ENCODE peak calls at places on chromosomes 5 and 9, in nine cellular contexts. O is HCT116; S is neuronal stem cell; I is NT2/D1; L is lung; U is heart left ventricle; Z is left ventricle myocardium inferior; J is astrocyte; F is CD8-positive, alpha-beta memory T cell. V is an unnamed sample. For H3K4me1, the result is how much of the 10 kb centered on the place peaks cover.

GRCh38 chr5:34717426-34718327 is 61.5 kb downstream of the RAI14 start:
- DNase-seq in O (no peak), S (peak), I (peak), L (no peak), U (no peak), Z (no peak), J (peak), F (no peak), V (peak)

GRCh38 chr5:175521313-175521833 is 43.0 kb downstream of the SFXN1 start:
- DNase-seq in O (no peak), S (no peak), I (no peak), L (no peak), U (no peak), Z (no peak), J (no peak), F (peak), V (no peak)

GRCh38 chr9:125755340-125755739 is 8.2 kb downstream of the PBX3 start:
- DNase-seq in O (no peak), S (no peak), I (no peak), L (no peak), U (no peak), Z (no peak), J (no peak), F (no peak), V (no peak)

GRCh38 chr9:131037336-131038255 is 28.6 kb downstream of the LAMC3 start:
- DNase-seq in O (no peak), S (no peak), I (no peak), L (no peak), U (peak), Z (no peak), J (no peak), F (no peak), V (no peak)

GRCh38 chr5:8606231-8606630 is 737.3 kb downstream of the MTRR start:
- DNase-seq in O (no peak), S (peak), I (no peak), L (no peak), U (no peak), Z (no peak), J (no peak), F (no peak), V (no peak)

GRCh38 chr9:124018731-124019697 is 7.4 kb downstream of the LHX2 start:
- DNase-seq in O (no peak), S (no peak), I (no peak), L (no peak), U (no peak), Z (no peak), J (no peak), F (no peak), V (no peak)

GRCh38 chr9:131441441-131441840 is 47.6 kb downstream of the PRRC2B start:
- DNase-seq in O (no peak), S (no peak), I (no peak), L (no peak), U (no peak), Z (no peak), J (no peak), F (no peak), V (no peak)

GRCh38 chr5:148469446-148470062 is 85.8 kb downstream of the FBXO38 start:
- DNase-seq in O (no peak), S (no peak), I (no peak), L (no peak), U (no peak), Z (peak), J (peak), F (no peak), V (peak)

GRCh38 chr5:176469293-176469692 is 21.1 kb downstream of the FAF2 start:
- DNase-seq in O (no peak), S (no peak), I (no peak), L (no peak), U (no peak), Z (no peak), J (no peak), F (no peak), V (no peak)

GRCh38 chr5:126269511-126269910 is 153.7 kb upstream of the GRAMD2B start:
- DNase-seq in O (no peak), S (no peak), I (no peak), L (no peak), U (no peak), Z (no peak), J (no peak), F (no peak), V (no peak)

GRCh38 chr5:81165493-81166119 is 67.5 kb upstream of the CKMT2 start:
- DNase-seq in O (peak), S (peak), I (peak), L (peak), U (no peak), Z (peak), J (peak), F (peak), V (peak)

GRCh38 chr5:39447968-39448367 is 23.2 kb upstream of the DAB2 start:
- DNase-seq in O (no peak), S (no peak), I (no peak), L (no peak), U (no peak), Z (no peak), J (peak), F (no peak), V (peak)

GRCh38 chr5:72063219-72063819 is 44.0 kb upstream of the MAP1B start:
- DNase-seq in O (no peak), S (peak), I (no peak), L (no peak), U (no peak), Z (no peak), J (peak), F (no peak), V (peak)

GRCh38 chr9:136590788-136591187 is 44.9 kb upstream of the NOTCH1 start:
- DNase-seq in O (no peak), S (no peak), I (no peak), L (no peak), U (peak), Z (no peak), J (no peak), F (no peak), V (no peak)

GRCh38 chr9:26856413-26857032 is 36.1 kb downstream of the CAAP1 start:
- DNase-seq in O (peak), S (peak), I (peak), L (no peak), U (no peak), Z (no peak), J (peak), F (no peak), V (peak)

GRCh38 chr5:143653256-143653655 is 158.7 kb upstream of the HMHB1 start:
- DNase-seq in O (no peak), S (no peak), I (no peak), L (no peak), U (no peak), Z (no peak), J (no peak), F (no peak), V (peak)

GRCh38 chr5:61637566-61637965 is 305.5 kb downstream of the ZSWIM6 start:
- DNase-seq in O (no peak), S (no peak), I (peak), L (no peak), U (no peak), Z (no peak), J (no peak), F (no peak), V (peak)

GRCh38 chr9:19809422-19810269 is 20.8 kb upstream of the SLC24A2 start:
- DNase-seq in O (no peak), S (no peak), I (no peak), L (no peak), U (no peak), Z (no peak), J (no peak), F (no peak), V (no peak)

GRCh38 chr9:567746-568305 is 273.7 kb upstream of the DMRT1 start:
- DNase-seq in O (no peak), S (no peak), I (no peak), L (no peak), U (no peak), Z (no peak), J (no peak), F (no peak), V (no peak)

GRCh38 chr5:7425830-7426229 is 29.9 kb downstream of the ADCY2 start:
- DNase-seq in O (no peak), S (no peak), I (no peak), L (no peak), U (no peak), Z (no peak), J (no peak), F (no peak), V (no peak)

GRCh38 chr5:33997331-33997983 is 10.4 kb downstream of the AMACR start:
- DNase-seq in O (peak), S (no peak), I (no peak), L (peak), U (no peak), Z (no peak), J (peak), F (peak), V (peak)

GRCh38 chr9:38286357-38286756 is 106.1 kb upstream of the ALDH1B1 start:
- DNase-seq in O (no peak), S (no peak), I (no peak), L (no peak), U (no peak), Z (no peak), J (no peak), F (no peak), V (no peak)

GRCh38 chr9:96654450-96655197 is 493 bp downstream of the PRXL2C start:
- DNase-seq in O (peak), S (peak), I (no peak), L (peak), U (peak), Z (peak), J (peak), F (peak), V (peak)

GRCh38 chr5:149371296-149371962 is 7.7 kb downstream of the IL17B start:
- DNase-seq in O (peak), S (peak), I (peak), L (peak), U (no peak), Z (peak), J (peak), F (peak), V (peak)

GRCh38 chr5:156354571-156354970 is 27.6 kb downstream of the SGCD start:
- DNase-seq in O (no peak), S (no peak), I (no peak), L (no peak), U (no peak), Z (no peak), J (no peak), F (no peak), V (no peak)

DNA sequence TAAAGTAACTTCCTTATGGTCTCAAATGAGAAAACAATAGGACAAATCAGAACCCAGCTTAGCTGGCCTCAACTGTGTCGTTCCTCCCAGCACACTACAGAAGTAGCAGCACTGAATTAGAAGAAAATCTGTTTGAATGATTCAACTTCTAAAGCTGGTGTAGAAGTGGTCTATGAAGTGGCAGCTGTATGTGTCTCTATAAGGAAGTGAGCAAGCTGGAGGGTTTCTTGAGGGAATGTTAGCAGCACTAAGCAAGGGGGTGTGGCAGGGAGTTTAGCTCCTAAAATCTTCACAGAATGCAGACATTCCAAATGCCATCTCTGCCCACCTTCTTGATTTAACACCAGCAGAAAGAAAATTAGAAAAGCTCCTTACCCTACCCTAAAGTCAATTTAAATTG is 4.1 kb downstream of the KLF9 start:
- DNase-seq in O (no peak), S (no peak), I (no peak), L (no peak), U (no peak), Z (no peak), J (peak), F (no peak), V (no peak)
- H3K4me1 ChIP-seq in O (under half), S (under half), I (under half), L (under half), U (half or more), Z (half or more), J (under half), F (half or more), V (under half)

DNA sequence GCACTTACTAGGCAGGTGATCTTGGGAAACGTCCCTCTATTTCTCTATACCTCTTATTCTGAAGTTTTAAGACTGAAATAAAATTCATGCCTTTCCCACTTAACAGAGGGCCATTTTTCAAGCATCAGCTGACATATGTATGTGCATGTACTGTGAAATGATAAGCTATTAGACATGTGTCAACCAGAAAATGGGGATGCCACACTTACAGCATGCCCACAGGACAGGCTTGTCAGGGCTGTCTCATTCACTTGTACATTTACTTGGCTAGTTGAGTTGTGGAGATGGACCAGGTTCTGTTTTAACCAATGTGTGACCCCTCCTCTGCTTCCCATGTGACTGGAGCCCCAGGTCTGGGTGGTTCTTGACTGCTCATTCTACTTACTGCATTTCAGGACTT is 78.5 kb downstream of the C9orf152 start:
- DNase-seq in O (no peak), S (no peak), I (no peak), L (no peak), U (no peak), Z (no peak), J (no peak), F (no peak), V (no peak)
- H3K4me1 ChIP-seq in O (under half), S (half or more), I (under half), L (under half), U (half or more), Z (half or more), J (half or more), F (under half), V (under half)

GRCh38 chr5:178246736-178247135 is 14.1 kb upstream of the PHYKPL start:
- DNase-seq in O (no peak), S (no peak), I (no peak), L (no peak), U (no peak), Z (no peak), J (no peak), F (no peak), V (no peak)
- H3K4me1 ChIP-seq in O (under half), S (under half), I (under half), L (under half), U (under half), Z (under half), J (under half), F (under half), V (under half)

GRCh38 chr5:159103086-159103485 is 3.4 kb upstream of the EBF1 start:
- DNase-seq in O (no peak), S (no peak), I (no peak), L (no peak), U (no peak), Z (no peak), J (no peak), F (no peak), V (no peak)

GRCh38 chr5:159100928-159101646 is 1.4 kb upstream of the EBF1 start:
- DNase-seq in O (no peak), S (no peak), I (no peak), L (no peak), U (no peak), Z (no peak), J (no peak), F (no peak), V (no peak)

GRCh38 chr5:159100022-159100927 is 559 bp upstream of the EBF1 start:
- DNase-seq in O (peak), S (peak), I (peak), L (peak), U (peak), Z (peak), J (peak), F (peak), V (peak)

GRCh38 chr5:159102294-159102934 is 2.7 kb upstream of the EBF1 start:
- DNase-seq in O (no peak), S (no peak), I (no peak), L (no peak), U (no peak), Z (no peak), J (no peak), F (no peak), V (no peak)

DNA sequence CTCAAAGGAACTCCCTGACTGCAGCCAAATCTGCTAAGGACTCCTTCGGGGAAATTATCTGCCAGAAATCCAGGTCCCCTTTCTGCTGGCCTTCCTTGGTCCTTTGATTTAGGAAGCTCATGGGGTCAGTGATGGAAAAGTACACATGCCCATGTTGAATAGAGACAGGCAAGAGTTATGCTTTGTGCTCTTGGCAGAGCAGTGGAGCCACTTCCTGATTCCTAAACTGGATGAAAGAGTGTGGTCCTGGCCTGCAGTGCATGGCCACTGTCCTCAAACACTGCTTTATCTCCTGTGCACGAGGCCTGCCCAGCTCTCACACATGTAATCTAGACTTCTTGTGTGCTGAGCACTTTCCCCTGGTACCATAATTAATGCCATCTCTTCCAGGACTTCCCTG is 2.0 kb upstream of the EBF1 start:
- DNase-seq in O (no peak), S (no peak), I (no peak), L (no peak), U (no peak), Z (no peak), J (no peak), F (no peak), V (no peak)
- H3K4me1 ChIP-seq in O (under half), S (under half), I (under half), L (under half), U (half or more), Z (half or more), J (under half), F (under half), V (under half)

GRCh38 chr9:129323999-129324553 is 146.0 kb upstream of the IER5L start:
- DNase-seq in O (no peak), S (no peak), I (no peak), L (no peak), U (no peak), Z (no peak), J (no peak), F (no peak), V (no peak)

GRCh38 chr9:129328357-129329103 is 150.5 kb upstream of the IER5L start:
- DNase-seq in O (no peak), S (no peak), I (no peak), L (no peak), U (no peak), Z (no peak), J (no peak), F (peak), V (no peak)

GRCh38 chr9:129324808-129325491 is 146.9 kb upstream of the IER5L start:
- DNase-seq in O (no peak), S (no peak), I (no peak), L (no peak), U (no peak), Z (no peak), J (no peak), F (no peak), V (no peak)

GRCh38 chr9:129327552-129328283 is 149.7 kb upstream of the IER5L start:
- DNase-seq in O (no peak), S (no peak), I (no peak), L (no peak), U (no peak), Z (no peak), J (no peak), F (no peak), V (no peak)

GRCh38 chr9:129326061-129327005 is 148.3 kb upstream of the IER5L start:
- DNase-seq in O (no peak), S (no peak), I (no peak), L (no peak), U (no peak), Z (no peak), J (no peak), F (no peak), V (no peak)
- H3K4me1 ChIP-seq in O (under half), S (under half), I (under half), L (under half), U (under half), Z (half or more), J (under half), F (under half), V (under half)

GRCh38 chr5:168652516-168652915 is 73.3 kb upstream of the PANK3 start:
- DNase-seq in O (no peak), S (no peak), I (no peak), L (no peak), U (no peak), Z (no peak), J (no peak), F (no peak), V (peak)

GRCh38 chr5:168653611-168654010 is 74.4 kb upstream of the PANK3 start:
- DNase-seq in O (no peak), S (no peak), I (no peak), L (no peak), U (no peak), Z (no peak), J (no peak), F (no peak), V (no peak)

GRCh38 chr5:168656633-168657032 is 77.5 kb upstream of the PANK3 start:
- DNase-seq in O (no peak), S (no peak), I (no peak), L (no peak), U (no peak), Z (no peak), J (peak), F (no peak), V (peak)

GRCh38 chr5:168654225-168654624 is 75.1 kb upstream of the PANK3 start:
- DNase-seq in O (no peak), S (peak), I (no peak), L (no peak), U (no peak), Z (peak), J (no peak), F (no peak), V (no peak)

GRCh38 chr5:168655316-168655715 is 76.1 kb upstream of the PANK3 start:
- DNase-seq in O (no peak), S (no peak), I (no peak), L (no peak), U (no peak), Z (no peak), J (no peak), F (no peak), V (no peak)
- H3K4me1 ChIP-seq in O (under half), S (under half), I (under half), L (under half), U (under half), Z (under half), J (under half), F (under half), V (under half)

GRCh38 chr5:137142371-137143243 is 356.5 kb downstream of the SPOCK1 start:
- DNase-seq in O (no peak), S (no peak), I (no peak), L (no peak), U (peak), Z (peak), J (peak), F (no peak), V (peak)
- H3K4me1 ChIP-seq in O (under half), S (under half), I (under half), L (under half), U (under half), Z (under half), J (half or more), F (under half), V (under half)

DNA sequence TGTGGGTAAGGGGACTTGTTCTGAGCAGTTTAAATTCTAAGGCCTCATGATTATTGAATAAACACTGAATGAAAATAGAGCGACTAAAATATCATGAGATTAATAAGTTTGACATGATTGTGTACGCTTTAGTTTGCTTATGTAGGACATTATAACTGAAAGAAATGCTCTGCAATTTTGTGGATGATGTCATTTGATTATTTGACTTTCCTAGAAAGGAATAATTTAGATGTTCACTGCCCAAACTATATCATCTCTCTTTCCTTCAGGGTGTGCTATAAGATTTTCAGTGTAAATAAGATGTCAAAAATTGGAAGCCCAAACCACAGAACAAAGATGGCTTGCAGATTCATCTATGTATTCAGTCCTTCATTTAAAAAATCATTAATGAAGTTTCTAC is 115.7 kb upstream of the MTAP start:
- DNase-seq in O (no peak), S (no peak), I (no peak), L (no peak), U (no peak), Z (no peak), J (no peak), F (no peak), V (no peak)
- H3K4me1 ChIP-seq in O (half or more), S (under half), I (under half), L (under half), U (under half), Z (under half), J (half or more), F (under half), V (half or more)